ENCODE peak calls at places on chromosomes 4 and X, in seven cellular contexts. One of them, this sample, is unnamed.
A peak's percentile ranks its signal among the peaks of the same experiment; 100 is the strongest.

GRCh38 chrX:123764967-123765871 is 32.4 kb upstream of the THOC2 start:
- DNase-seq in fibroblast of lung: peak; percentile 81
- DNase-seq in IMR-90: peak; percentile 81
- DNase-seq in GM23338: peak; percentile 91
- DNase-seq in heart left ventricle: peak; percentile 90
- DNase-seq in psoas muscle: peak; percentile 86
- DNase-seq in A549: peak; percentile 91
- DNase-seq in this sample: peak; percentile 85

GRCh38 chr4:77310931-77311330 is 153.9 kb downstream of the CCNG2 start:
- DNase-seq in psoas muscle: no peak
- DNase-seq in heart left ventricle: no peak
- DNase-seq in IMR-90: no peak
- DNase-seq in A549: no peak
- DNase-seq in fibroblast of lung: no peak
- DNase-seq in GM23338: peak; percentile 8
- DNase-seq in this sample: no peak

GRCh38 chrX:54494970-54495813 is 842 bp downstream of the FGD1 start:
- DNase-seq in fibroblast of lung: peak; percentile 26
- DNase-seq in psoas muscle: peak; percentile 29
- DNase-seq in A549: peak; percentile 20
- DNase-seq in GM23338: peak; percentile 24
- DNase-seq in IMR-90: peak; percentile 18
- DNase-seq in heart left ventricle: peak; percentile 48
- DNase-seq in this sample: peak; percentile 42

GRCh38 chr4:8905773-8906667 is 34.4 kb upstream of the HMX1 start:
- DNase-seq in IMR-90: no peak
- DNase-seq in heart left ventricle: no peak
- DNase-seq in psoas muscle: no peak
- DNase-seq in fibroblast of lung: no peak
- DNase-seq in A549: no peak
- DNase-seq in GM23338: no peak
- DNase-seq in this sample: peak; percentile 27

GRCh38 chrX:22542641-22543040 is 269.9 kb downstream of the CBLL2 start:
- DNase-seq in GM23338: no peak
- DNase-seq in fibroblast of lung: no peak
- DNase-seq in psoas muscle: no peak
- DNase-seq in IMR-90: peak; percentile 8
- DNase-seq in A549: no peak
- DNase-seq in heart left ventricle: no peak
- DNase-seq in this sample: no peak

GRCh38 chr4:184401397-184402171 is 72.8 kb downstream of the IRF2 start:
- DNase-seq in psoas muscle: no peak
- DNase-seq in GM23338: peak; percentile 88
- DNase-seq in IMR-90: no peak
- DNase-seq in A549: no peak
- DNase-seq in heart left ventricle: no peak
- DNase-seq in fibroblast of lung: no peak
- DNase-seq in this sample: no peak

GRCh38 chr4:40309250-40309774 is 25.8 kb upstream of the CHRNA9 start:
- DNase-seq in psoas muscle: peak; percentile 85
- DNase-seq in A549: peak; percentile 87
- DNase-seq in fibroblast of lung: peak; percentile 86
- DNase-seq in IMR-90: peak; percentile 77
- DNase-seq in heart left ventricle: peak; percentile 89
- DNase-seq in GM23338: peak; percentile 98
- DNase-seq in this sample: peak; percentile 86

GRCh38 chr4:3827616-3828492 is 61.7 kb downstream of the ADRA2C start:
- DNase-seq in IMR-90: peak; percentile 17
- DNase-seq in fibroblast of lung: peak; percentile 32
- DNase-seq in GM23338: no peak
- DNase-seq in A549: peak; percentile 21
- DNase-seq in heart left ventricle: peak; percentile 93
- DNase-seq in psoas muscle: peak; percentile 75
- DNase-seq in this sample: peak; percentile 97

GRCh38 chr4:161364681-161365080 is 799.1 kb downstream of the FSTL5 start:
- DNase-seq in GM23338: no peak
- DNase-seq in IMR-90: no peak
- DNase-seq in heart left ventricle: no peak
- DNase-seq in psoas muscle: no peak
- DNase-seq in fibroblast of lung: no peak
- DNase-seq in A549: no peak
- DNase-seq in this sample: no peak

GRCh38 chrX:96619588-96619987 is 65.1 kb upstream of the DIAPH2 start:
- DNase-seq in psoas muscle: no peak
- DNase-seq in GM23338: no peak
- DNase-seq in fibroblast of lung: peak; percentile 11
- DNase-seq in heart left ventricle: no peak
- DNase-seq in IMR-90: peak; percentile 2
- DNase-seq in A549: no peak
- DNase-seq in this sample: no peak

GRCh38 chr4:71229477-71230257 is 109.2 kb upstream of the SLC4A4 start:
- DNase-seq in A549: peak; percentile 31
- DNase-seq in psoas muscle: no peak
- DNase-seq in fibroblast of lung: peak; percentile 83
- DNase-seq in GM23338: peak; percentile 70
- DNase-seq in IMR-90: peak; percentile 81
- DNase-seq in heart left ventricle: peak; percentile 41
- DNase-seq in this sample: peak; percentile 76

GRCh38 chr4:185992585-185992984 is 76.4 kb upstream of the TLR3 start:
- DNase-seq in fibroblast of lung: no peak
- DNase-seq in psoas muscle: no peak
- DNase-seq in A549: no peak
- DNase-seq in GM23338: no peak
- DNase-seq in IMR-90: no peak
- DNase-seq in heart left ventricle: no peak
- DNase-seq in this sample: no peak

GRCh38 chr4:3501825-3502425 is 30.3 kb downstream of the LRPAP1 start:
- DNase-seq in IMR-90: no peak
- DNase-seq in GM23338: no peak
- DNase-seq in A549: no peak
- DNase-seq in fibroblast of lung: no peak
- DNase-seq in psoas muscle: no peak
- DNase-seq in heart left ventricle: no peak
- DNase-seq in this sample: no peak

GRCh38 chr4:141576585-141577110 is 59.7 kb upstream of the IL15 start:
- DNase-seq in IMR-90: no peak
- DNase-seq in GM23338: no peak
- DNase-seq in fibroblast of lung: no peak
- DNase-seq in heart left ventricle: no peak
- DNase-seq in psoas muscle: no peak
- DNase-seq in A549: no peak
- DNase-seq in this sample: no peak

GRCh38 chrX:77404318-77404878 is 42.8 kb upstream of the FGF16 start:
- DNase-seq in A549: no peak
- DNase-seq in fibroblast of lung: no peak
- DNase-seq in GM23338: no peak
- DNase-seq in IMR-90: no peak
- DNase-seq in psoas muscle: peak; percentile 14
- DNase-seq in heart left ventricle: no peak
- DNase-seq in this sample: no peak

GRCh38 chr4:120916937-120917336 is 5.6 kb downstream of the PRDM5 start:
- DNase-seq in psoas muscle: no peak
- DNase-seq in A549: no peak
- DNase-seq in heart left ventricle: no peak
- DNase-seq in fibroblast of lung: no peak
- DNase-seq in GM23338: peak; percentile 12
- DNase-seq in IMR-90: peak; percentile 31
- DNase-seq in this sample: no peak

GRCh38 chr4:181193162-181193930 is 1049.9 kb upstream of the TENM3 start:
- DNase-seq in fibroblast of lung: no peak
- DNase-seq in heart left ventricle: no peak
- DNase-seq in GM23338: peak; percentile 4
- DNase-seq in A549: no peak
- DNase-seq in IMR-90: no peak
- DNase-seq in psoas muscle: no peak
- DNase-seq in this sample: no peak

GRCh38 chr4:27003602-27004238 is 143.1 kb downstream of the STIM2 start:
- DNase-seq in A549: no peak
- DNase-seq in fibroblast of lung: peak; percentile 72
- DNase-seq in GM23338: no peak
- DNase-seq in IMR-90: peak; percentile 59
- DNase-seq in psoas muscle: no peak
- DNase-seq in heart left ventricle: no peak
- DNase-seq in this sample: no peak

DNA sequence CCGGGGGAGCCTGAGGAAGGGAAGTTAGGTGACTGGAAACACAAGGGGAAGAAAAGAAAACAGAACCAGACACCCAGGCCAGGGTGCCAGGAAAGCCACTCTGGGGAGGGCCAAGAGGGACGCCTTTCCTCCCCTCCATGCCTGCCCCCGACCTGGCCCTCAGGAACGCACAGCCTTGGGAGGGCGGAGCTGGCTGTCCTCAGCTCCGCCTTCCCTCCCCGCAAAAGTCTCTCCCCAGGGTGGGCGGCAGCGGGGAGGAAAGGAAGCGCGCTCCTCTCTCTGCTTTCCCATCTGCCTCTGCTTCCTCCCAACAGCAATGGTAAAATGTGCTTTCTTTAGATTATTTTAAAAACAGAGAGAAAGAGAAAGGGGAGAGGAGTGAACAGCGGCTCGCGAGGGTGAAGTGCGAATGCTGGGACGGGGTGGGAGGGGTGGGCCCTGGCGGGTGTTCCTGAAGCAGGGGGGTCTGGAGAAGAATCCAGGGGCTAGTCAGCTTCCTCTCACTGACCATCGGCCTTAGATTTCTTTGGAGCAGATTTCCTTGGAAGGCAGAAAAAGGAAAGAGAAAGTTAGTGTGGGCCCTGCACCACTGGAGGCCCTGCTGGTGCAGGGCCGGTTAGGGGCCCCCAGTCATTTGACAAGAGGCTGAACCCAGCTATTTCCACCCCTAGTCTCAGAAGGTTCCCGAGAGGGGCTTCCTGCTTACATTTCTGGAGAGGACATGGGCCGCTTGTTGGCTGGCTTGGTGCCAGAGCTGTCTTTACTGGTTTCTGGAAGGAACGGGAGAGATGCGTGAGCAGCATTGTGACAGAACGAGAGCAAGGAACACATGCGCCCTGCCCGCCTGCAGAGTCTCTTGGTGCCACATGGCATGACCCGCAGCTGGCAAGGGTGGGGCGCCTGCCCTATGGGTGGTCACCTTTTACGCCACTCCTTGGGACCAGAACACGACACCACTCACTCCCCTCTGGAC is 4.7 kb upstream of the RENBP start:
- DNase-seq in heart left ventricle: peak; percentile 59
- DNase-seq in psoas muscle: no peak
- DNase-seq in IMR-90: no peak
- DNase-seq in fibroblast of lung: no peak
- DNase-seq in GM23338: peak; percentile 25
- DNase-seq in A549: no peak
- DNase-seq in this sample: no peak
- H3K4me1 ChIP-seq in heart left ventricle: no peaks in the 10 kb centered on the region
- H3K4me1 ChIP-seq in psoas muscle: no peaks in the 10 kb centered on the region
- H3K4me1 ChIP-seq in IMR-90: peaks cover 4% of the 10 kb centered on the region
- H3K4me1 ChIP-seq in fibroblast of lung: peaks cover 2% of the 10 kb centered on the region
- H3K4me1 ChIP-seq in GM23338: no peaks in the 10 kb centered on the region
- H3K4me1 ChIP-seq in A549: peaks cover 7% of the 10 kb centered on the region
- H3K4me1 ChIP-seq in this sample: no peaks in the 10 kb centered on the region

GRCh38 chr4:146577111-146577510 is 55.4 kb upstream of the SLC10A7 start:
- DNase-seq in fibroblast of lung: peak; percentile 27
- DNase-seq in psoas muscle: no peak
- DNase-seq in IMR-90: peak; percentile 2
- DNase-seq in heart left ventricle: no peak
- DNase-seq in GM23338: no peak
- DNase-seq in A549: no peak
- DNase-seq in this sample: no peak

GRCh38 chr4:146585761-146586333 is 52.8 kb upstream of the POU4F2 start:
- DNase-seq in IMR-90: peak; percentile 46
- DNase-seq in fibroblast of lung: peak; percentile 58
- DNase-seq in A549: no peak
- DNase-seq in psoas muscle: no peak
- DNase-seq in GM23338: peak; percentile 3
- DNase-seq in heart left ventricle: no peak
- DNase-seq in this sample: no peak

GRCh38 chr4:146582864-146583263 is 55.8 kb upstream of the POU4F2 start:
- DNase-seq in heart left ventricle: no peak
- DNase-seq in A549: no peak
- DNase-seq in IMR-90: no peak
- DNase-seq in GM23338: peak; percentile 50
- DNase-seq in psoas muscle: no peak
- DNase-seq in fibroblast of lung: no peak
- DNase-seq in this sample: no peak
- TF ChIP-seq CTCF in heart left ventricle: no peak
- TF ChIP-seq CTCF in A549: no peak
- TF ChIP-seq CTCF in IMR-90: no peak
- TF ChIP-seq CTCF in GM23338: peak; percentile 78
- TF ChIP-seq CTCF in psoas muscle: no peak
- TF ChIP-seq CTCF in fibroblast of lung: no peak
- TF ChIP-seq CTCF in this sample: no peak

GRCh38 chr4:153706519-153706918 is 22.4 kb downstream of the TLR2 start:
- DNase-seq in psoas muscle: no peak
- DNase-seq in GM23338: no peak
- DNase-seq in IMR-90: no peak
- DNase-seq in heart left ventricle: no peak
- DNase-seq in A549: no peak
- DNase-seq in fibroblast of lung: no peak
- DNase-seq in this sample: no peak

GRCh38 chr4:153705743-153706468 is 21.8 kb downstream of the TLR2 start:
- DNase-seq in fibroblast of lung: no peak
- DNase-seq in IMR-90: no peak
- DNase-seq in heart left ventricle: no peak
- DNase-seq in psoas muscle: no peak
- DNase-seq in A549: no peak
- DNase-seq in GM23338: no peak
- DNase-seq in this sample: no peak

GRCh38 chr4:153714247-153714646 is 30.2 kb downstream of the TLR2 start:
- DNase-seq in heart left ventricle: no peak
- DNase-seq in fibroblast of lung: no peak
- DNase-seq in A549: no peak
- DNase-seq in psoas muscle: no peak
- DNase-seq in IMR-90: no peak
- DNase-seq in GM23338: no peak
- DNase-seq in this sample: no peak

GRCh38 chr4:153713840-153714239 is 29.8 kb downstream of the TLR2 start:
- DNase-seq in GM23338: no peak
- DNase-seq in fibroblast of lung: peak; percentile 38
- DNase-seq in heart left ventricle: no peak
- DNase-seq in A549: no peak
- DNase-seq in IMR-90: peak; percentile 1
- DNase-seq in psoas muscle: no peak
- DNase-seq in this sample: no peak

GRCh38 chr4:153710681-153711080 is 26.6 kb downstream of the TLR2 start:
- DNase-seq in psoas muscle: no peak
- DNase-seq in heart left ventricle: no peak
- DNase-seq in IMR-90: no peak
- DNase-seq in GM23338: no peak
- DNase-seq in A549: no peak
- DNase-seq in fibroblast of lung: no peak
- DNase-seq in this sample: no peak
- H3K4me1 ChIP-seq in psoas muscle: no peaks in the 10 kb centered on the region
- H3K4me1 ChIP-seq in heart left ventricle: no peaks in the 10 kb centered on the region
- H3K4me1 ChIP-seq in IMR-90: no peaks in the 10 kb centered on the region
- H3K4me1 ChIP-seq in GM23338: no peaks in the 10 kb centered on the region
- H3K4me1 ChIP-seq in A549: no peaks in the 10 kb centered on the region
- H3K4me1 ChIP-seq in fibroblast of lung: no peaks in the 10 kb centered on the region
- H3K4me1 ChIP-seq in this sample: no peaks in the 10 kb centered on the region

DNA sequence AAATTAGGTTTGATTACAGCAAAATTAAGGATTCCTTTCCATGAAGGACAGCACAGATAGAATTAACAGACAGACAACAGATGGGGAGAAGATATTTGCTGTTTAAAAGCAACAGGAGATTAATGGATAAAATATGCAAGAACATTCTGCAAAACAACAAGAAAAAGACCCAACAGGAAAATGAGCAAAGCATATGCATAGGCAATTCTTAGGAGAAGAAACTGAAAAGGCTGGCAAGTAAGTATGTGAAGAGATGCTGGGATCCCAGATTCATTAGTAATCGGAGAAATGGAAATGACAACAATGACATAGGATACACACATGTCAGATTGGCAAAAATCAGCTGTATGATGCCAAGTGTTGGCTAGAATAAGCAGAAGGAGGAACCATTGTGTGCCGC is 27.5 kb upstream of the HMGB3 start:
- DNase-seq in heart left ventricle: no peak
- DNase-seq in GM23338: no peak
- DNase-seq in fibroblast of lung: no peak
- DNase-seq in IMR-90: no peak
- DNase-seq in psoas muscle: no peak
- DNase-seq in A549: no peak
- DNase-seq in this sample: no peak
- TF ChIP-seq CTCF in heart left ventricle: no peak
- TF ChIP-seq CTCF in GM23338: no peak
- TF ChIP-seq CTCF in fibroblast of lung: no peak
- TF ChIP-seq CTCF in IMR-90: no peak
- TF ChIP-seq CTCF in psoas muscle: no peak
- TF ChIP-seq CTCF in A549: no peak
- TF ChIP-seq CTCF in this sample: no peak

This sample was measured in right lobe of liver.